ENCODE peak calls at places on chromosomes 7 and 10, in six cellular contexts. Q is activated T-helper 1 cell treated with anti-CD3 and anti-CD28 coated beads, Interleukin-2, amount 50 U/mL, for 16 hours; H is RKO; O is foreskin fibroblast; Y is AG10803; R is KBM-7. A is an unnamed sample.

GRCh38 chr7:16083931-16084330 is 337.4 kb downstream of the CRPPA start:
- DNase-seq in Q (no peak), H (no peak), O (no peak), Y (no peak), R (no peak), A (no peak)

GRCh38 chr7:117750612-117751563 is 122.4 kb downstream of the CTTNBP2 start:
- DNase-seq in Q (no peak), H (peak), O (peak), Y (peak), R (peak), A (peak)

GRCh38 chr7:107856806-107857540 is 34.0 kb upstream of the DLD start:
- DNase-seq in Q (no peak), H (no peak), O (no peak), Y (peak), R (peak), A (no peak)

GRCh38 chr10:110144526-110144925 is 62.9 kb upstream of the MXI1 start:
- DNase-seq in Q (no peak), H (no peak), O (no peak), Y (no peak), R (no peak), A (no peak)

GRCh38 chr7:159040146-159040545 is 104.5 kb downstream of the VIPR2 start:
- DNase-seq in Q (no peak), H (no peak), O (no peak), Y (no peak), R (no peak), A (no peak)

GRCh38 chr10:112758961-112759360 is 191.1 kb upstream of the TCF7L2 start:
- DNase-seq in Q (no peak), H (no peak), O (no peak), Y (no peak), R (no peak), A (no peak)

GRCh38 chr7:39321909-39322498 is 244.2 kb upstream of the YAE1 start:
- DNase-seq in Q (no peak), H (no peak), O (no peak), Y (no peak), R (no peak), A (no peak)

GRCh38 chr10:110793887-110794286 is 77.8 kb upstream of the PDCD4 start:
- DNase-seq in Q (no peak), H (no peak), O (no peak), Y (no peak), R (no peak), A (no peak)

GRCh38 chr7:86914468-86915054 is 144.9 kb downstream of the ELAPOR2 start:
- DNase-seq in Q (no peak), H (peak), O (no peak), Y (peak), R (peak), A (peak)

GRCh38 chr7:7956531-7957221 is 11.9 kb upstream of the GLCCI1 start:
- DNase-seq in Q (no peak), H (no peak), O (peak), Y (peak), R (no peak), A (peak)

GRCh38 chr10:36700123-36700522 is 425.3 kb upstream of the ANKRD30A start:
- DNase-seq in Q (no peak), H (no peak), O (no peak), Y (no peak), R (no peak), A (no peak)

GRCh38 chr10:112898540-112899395 is 51.3 kb upstream of the TCF7L2 start:
- DNase-seq in Q (no peak), H (peak), O (peak), Y (peak), R (no peak), A (peak)

GRCh38 chr7:43870316-43870715 is 999 bp upstream of the MRPS24 start:
- DNase-seq in Q (no peak), H (no peak), O (no peak), Y (no peak), R (no peak), A (no peak)

GRCh38 chr7:85162743-85163142 is 24.1 kb downstream of the SEMA3D start:
- DNase-seq in Q (no peak), H (no peak), O (peak), Y (no peak), R (no peak), A (no peak)

GRCh38 chr7:144842377-144842851 is 6.6 kb upstream of the TPK1 start:
- DNase-seq in Q (no peak), H (no peak), O (no peak), Y (no peak), R (peak), A (peak)

GRCh38 chr10:94108200-94108599 is 114.5 kb downstream of the PLCE1 start:
- DNase-seq in Q (no peak), H (peak), O (peak), Y (peak), R (no peak), A (peak)

GRCh38 chr10:91043173-91043910 is 122.5 kb upstream of the ANKRD1 start:
- DNase-seq in Q (no peak), H (peak), O (no peak), Y (peak), R (peak), A (peak)

GRCh38 chr7:124032369-124033092 is at the start of gene TMEM229A:
- DNase-seq in Q (no peak), H (no peak), O (peak), Y (peak), R (peak), A (peak)

GRCh38 chr7:82428186-82428961 is 15.2 kb downstream of the CACNA2D1 start:
- DNase-seq in Q (no peak), H (no peak), O (peak), Y (peak), R (no peak), A (peak)

GRCh38 chr7:152527610-152528032 is 91.8 kb upstream of the KMT2C start:
- DNase-seq in Q (no peak), H (peak), O (peak), Y (peak), R (no peak), A (no peak)

GRCh38 chr10:49359349-49360231 is 36.3 kb downstream of the DRGX start:
- DNase-seq in Q (no peak), H (no peak), O (no peak), Y (no peak), R (no peak), A (no peak)

GRCh38 chr7:57416601-57417358 is 33.2 kb upstream of the ZNF716 start:
- DNase-seq in Q (no peak), H (no peak), O (no peak), Y (no peak), R (no peak), A (no peak)

GRCh38 chr7:34075543-34075942 is 170.2 kb downstream of the BMPER start:
- DNase-seq in Q (no peak), H (no peak), O (no peak), Y (no peak), R (no peak), A (no peak)

GRCh38 chr7:85102813-85103350 is 84.0 kb downstream of the SEMA3D start:
- DNase-seq in Q (no peak), H (no peak), O (peak), Y (peak), R (no peak), A (no peak)

GRCh38 chr7:142436601-142437000 is 178.7 kb upstream of the PRSS58 start:
- DNase-seq in Q (no peak), H (no peak), O (peak), Y (no peak), R (no peak), A (peak)

GRCh38 chr7:140961117-140961516 is 36.4 kb upstream of the BRAF start:
- DNase-seq in Q (no peak), H (no peak), O (no peak), Y (no peak), R (no peak), A (no peak)

GRCh38 chr7:98217623-98218582 is 6.7 kb downstream of the BHLHA15 start:
- DNase-seq in Q (no peak), H (no peak), O (no peak), Y (no peak), R (peak), A (no peak)

GRCh38 chr10:129761981-129762956 is 201.8 kb downstream of the EBF3 start:
- DNase-seq in Q (no peak), H (no peak), O (no peak), Y (no peak), R (no peak), A (no peak)

GRCh38 chr10:44030132-44030531 is 354.8 kb downstream of the CXCL12 start:
- DNase-seq in Q (no peak), H (no peak), O (no peak), Y (no peak), R (peak), A (no peak)

GRCh38 chr10:84522612-84523462 is 194.4 kb downstream of the CCSER2 start:
- DNase-seq in Q (no peak), H (no peak), O (no peak), Y (no peak), R (no peak), A (no peak)

GRCh38 chr10:89644691-89644966 is 413 bp downstream of the PANK1 start:
- DNase-seq in Q (no peak), H (no peak), O (no peak), Y (no peak), R (peak), A (no peak)

GRCh38 chr7:100603697-100604077 is 1.5 kb downstream of the PCOLCE start:
- DNase-seq in Q (no peak), H (peak), O (no peak), Y (no peak), R (no peak), A (peak)

GRCh38 chr7:55641811-55642210 is 69.5 kb upstream of the VOPP1 start:
- DNase-seq in Q (no peak), H (peak), O (no peak), Y (peak), R (peak), A (no peak)

GRCh38 chr7:157539521-157539920 is 202.7 kb downstream of the DNAJB6 start:
- DNase-seq in Q (no peak), H (no peak), O (no peak), Y (no peak), R (no peak), A (no peak)

GRCh38 chr7:129740574-129740973 is 129.1 kb downstream of the NRF1 start:
- DNase-seq in Q (no peak), H (no peak), O (no peak), Y (no peak), R (no peak), A (no peak)

GRCh38 chr7:157612664-157613561 is 276.1 kb downstream of the DNAJB6 start:
- DNase-seq in Q (peak), H (no peak), O (peak), Y (no peak), R (peak), A (no peak)